ENCODE peak calls at places on chromosomes 6 and 20, in four cellular contexts. One of them, this sample, is unnamed.
A peak's percentile ranks its signal among the peaks of the same experiment; 100 is the strongest.

GRCh38 chr20:63232235-63233060 is 3.3 kb upstream of the BIRC7 start:
- DNase-seq in RWPE1: peak; percentile 55
- DNase-seq in uterus: no peak
- DNase-seq in fibroblast of pulmonary artery: peak; percentile 69
- DNase-seq in this sample: peak; percentile 72

GRCh38 chr6:147287869-147288271 is 83.7 kb downstream of the STXBP5 start:
- DNase-seq in RWPE1: peak; percentile 26
- DNase-seq in uterus: no peak
- DNase-seq in fibroblast of pulmonary artery: peak; percentile 75
- DNase-seq in this sample: peak; percentile 78

GRCh38 chr6:144899161-144899560 is 614.0 kb downstream of the UTRN start:
- DNase-seq in RWPE1: no peak
- DNase-seq in uterus: no peak
- DNase-seq in fibroblast of pulmonary artery: peak; percentile 56
- DNase-seq in this sample: no peak

GRCh38 chr6:3712827-3713226 is 38.7 kb downstream of the PXDC1 start:
- DNase-seq in RWPE1: no peak
- DNase-seq in uterus: no peak
- DNase-seq in fibroblast of pulmonary artery: no peak
- DNase-seq in this sample: no peak

GRCh38 chr20:4099905-4100675 is 84.7 kb upstream of the RNF24 start:
- DNase-seq in RWPE1: no peak
- DNase-seq in uterus: no peak
- DNase-seq in fibroblast of pulmonary artery: no peak
- DNase-seq in this sample: peak; percentile 53

GRCh38 chr20:11296951-11297350 is 620.7 kb upstream of the BTBD3 start:
- DNase-seq in RWPE1: no peak
- DNase-seq in uterus: no peak
- DNase-seq in fibroblast of pulmonary artery: peak; percentile 18
- DNase-seq in this sample: peak; percentile 60

GRCh38 chr20:63538204-63539091 is 1.3 kb upstream of the PTK6 start:
- DNase-seq in RWPE1: peak; percentile 89
- DNase-seq in uterus: no peak
- DNase-seq in fibroblast of pulmonary artery: peak; percentile 38
- DNase-seq in this sample: peak; percentile 37

GRCh38 chr20:24027229-24027628 is 38.6 kb upstream of the GGTLC1 start:
- DNase-seq in RWPE1: no peak
- DNase-seq in uterus: peak; percentile 30
- DNase-seq in fibroblast of pulmonary artery: peak; percentile 77
- DNase-seq in this sample: peak; percentile 45

GRCh38 chr6:168097221-168097620 is 18.2 kb upstream of the FRMD1 start:
- DNase-seq in RWPE1: no peak
- DNase-seq in uterus: no peak
- DNase-seq in fibroblast of pulmonary artery: no peak
- DNase-seq in this sample: no peak

GRCh38 chr6:35319346-35320030 is 21.9 kb downstream of the DEF6 start:
- DNase-seq in RWPE1: no peak
- DNase-seq in uterus: no peak
- DNase-seq in fibroblast of pulmonary artery: no peak
- DNase-seq in this sample: no peak

GRCh38 chr6:136959471-136959891 is 37.4 kb downstream of the SLC35D3 start:
- DNase-seq in RWPE1: no peak
- DNase-seq in uterus: no peak
- DNase-seq in fibroblast of pulmonary artery: no peak
- DNase-seq in this sample: no peak

GRCh38 chr6:4800662-4801061 is 24.5 kb downstream of the CDYL start:
- DNase-seq in RWPE1: no peak
- DNase-seq in uterus: no peak
- DNase-seq in fibroblast of pulmonary artery: no peak
- DNase-seq in this sample: no peak

GRCh38 chr6:134201716-134202115 is 116.2 kb downstream of the SGK1 start:
- DNase-seq in RWPE1: no peak
- DNase-seq in uterus: no peak
- DNase-seq in fibroblast of pulmonary artery: peak; percentile 11
- DNase-seq in this sample: no peak

GRCh38 chr20:35462351-35462750 is 7.0 kb downstream of the CEP250 start:
- DNase-seq in RWPE1: no peak
- DNase-seq in uterus: no peak
- DNase-seq in fibroblast of pulmonary artery: no peak
- DNase-seq in this sample: no peak

GRCh38 chr20:63453029-63453523 is 19.4 kb downstream of the KCNQ2 start:
- DNase-seq in RWPE1: no peak
- DNase-seq in uterus: no peak
- DNase-seq in fibroblast of pulmonary artery: no peak
- DNase-seq in this sample: no peak

GRCh38 chr20:19934792-19935491 is 82.2 kb upstream of the NAA20 start:
- DNase-seq in RWPE1: peak; percentile 50
- DNase-seq in uterus: no peak
- DNase-seq in fibroblast of pulmonary artery: no peak
- DNase-seq in this sample: peak; percentile 80

GRCh38 chr20:41011551-41012067 is 17.0 kb upstream of the TOP1 start:
- DNase-seq in RWPE1: no peak
- DNase-seq in uterus: no peak
- DNase-seq in fibroblast of pulmonary artery: no peak
- DNase-seq in this sample: peak; percentile 46

GRCh38 chr6:167475947-167476346 is 151.1 kb downstream of the TTLL2 start:
- DNase-seq in RWPE1: no peak
- DNase-seq in uterus: no peak
- DNase-seq in fibroblast of pulmonary artery: no peak
- DNase-seq in this sample: no peak

GRCh38 chr20:25865715-25866656 is 169.3 kb upstream of the ZNF337 start:
- DNase-seq in RWPE1: peak; percentile 30
- DNase-seq in uterus: peak; percentile 69
- DNase-seq in fibroblast of pulmonary artery: peak; percentile 82
- DNase-seq in this sample: peak; percentile 52

GRCh38 chr6:45830441-45831139 is 185.1 kb downstream of the CLIC5 start:
- DNase-seq in RWPE1: no peak
- DNase-seq in uterus: no peak
- DNase-seq in fibroblast of pulmonary artery: no peak
- DNase-seq in this sample: peak; percentile 46

GRCh38 chr6:27370391-27370790 is 18.2 kb upstream of the ZNF391 start:
- DNase-seq in RWPE1: no peak
- DNase-seq in uterus: no peak
- DNase-seq in fibroblast of pulmonary artery: no peak
- DNase-seq in this sample: no peak

GRCh38 chr20:45174434-45175364 is at the start of gene PI3:
- DNase-seq in RWPE1: peak; percentile 98
- DNase-seq in uterus: no peak
- DNase-seq in fibroblast of pulmonary artery: peak; percentile 69
- DNase-seq in this sample: peak; percentile 92

GRCh38 chr6:165458134-165458533 is 148.7 kb upstream of the C6orf118 start:
- DNase-seq in RWPE1: no peak
- DNase-seq in uterus: no peak
- DNase-seq in fibroblast of pulmonary artery: no peak
- DNase-seq in this sample: no peak

GRCh38 chr20:44028868-44029847 is 114.5 kb downstream of the TOX2 start:
- DNase-seq in RWPE1: no peak
- DNase-seq in uterus: no peak
- DNase-seq in fibroblast of pulmonary artery: no peak
- DNase-seq in this sample: no peak

GRCh38 chr20:25040438-25040831 is 17.5 kb downstream of the ACSS1 start:
- DNase-seq in RWPE1: no peak
- DNase-seq in uterus: peak; percentile 59
- DNase-seq in fibroblast of pulmonary artery: peak; percentile 85
- DNase-seq in this sample: no peak

GRCh38 chr20:49187330-49188100 is 619 bp downstream of the STAU1 start:
- DNase-seq in RWPE1: peak; percentile 50
- DNase-seq in uterus: peak; percentile 40
- DNase-seq in fibroblast of pulmonary artery: no peak
- DNase-seq in this sample: no peak

GRCh38 chr6:7902867-7903266 is 7.7 kb downstream of the TXNDC5 start:
- DNase-seq in RWPE1: no peak
- DNase-seq in uterus: no peak
- DNase-seq in fibroblast of pulmonary artery: no peak
- DNase-seq in this sample: no peak

GRCh38 chr6:114085206-114085605 is 114.3 kb upstream of the HDAC2 start:
- DNase-seq in RWPE1: no peak
- DNase-seq in uterus: no peak
- DNase-seq in fibroblast of pulmonary artery: no peak
- DNase-seq in this sample: no peak

GRCh38 chr20:49515588-49515987 is 33.1 kb upstream of the KCNB1 start:
- DNase-seq in RWPE1: no peak
- DNase-seq in uterus: no peak
- DNase-seq in fibroblast of pulmonary artery: no peak
- DNase-seq in this sample: no peak

GRCh38 chr6:89763550-89763949 is 56.0 kb downstream of the MDN1 start:
- DNase-seq in RWPE1: no peak
- DNase-seq in uterus: no peak
- DNase-seq in fibroblast of pulmonary artery: peak; percentile 70
- DNase-seq in this sample: peak; percentile 26

GRCh38 chr20:14312001-14312400 is 25.4 kb downstream of the FLRT3 start:
- DNase-seq in RWPE1: no peak
- DNase-seq in uterus: no peak
- DNase-seq in fibroblast of pulmonary artery: no peak
- DNase-seq in this sample: no peak

GRCh38 chr6:147586044-147586443 is 77.6 kb downstream of the SAMD5 start:
- DNase-seq in RWPE1: no peak
- DNase-seq in uterus: peak; percentile 20
- DNase-seq in fibroblast of pulmonary artery: peak; percentile 42
- DNase-seq in this sample: peak; percentile 28

GRCh38 chr6:138115877-138116660 is 8.8 kb upstream of the PERP start:
- DNase-seq in RWPE1: peak; percentile 45
- DNase-seq in uterus: peak; percentile 21
- DNase-seq in fibroblast of pulmonary artery: peak; percentile 85
- DNase-seq in this sample: peak; percentile 62

GRCh38 chr6:138609801-138610430 is 110.6 kb upstream of the NHSL1 start:
- DNase-seq in RWPE1: no peak
- DNase-seq in uterus: no peak
- DNase-seq in fibroblast of pulmonary artery: no peak
- DNase-seq in this sample: no peak

GRCh38 chr20:2599265-2600060 is 53.0 kb upstream of the NOP56 start:
- DNase-seq in RWPE1: no peak
- DNase-seq in uterus: no peak
- DNase-seq in fibroblast of pulmonary artery: no peak
- DNase-seq in this sample: no peak

GRCh38 chr6:144613859-144614258 is 328.7 kb downstream of the UTRN start:
- DNase-seq in RWPE1: peak; percentile 4
- DNase-seq in uterus: no peak
- DNase-seq in fibroblast of pulmonary artery: no peak
- DNase-seq in this sample: peak; percentile 68

GRCh38 chr6:105862936-105863603 is 223.1 kb upstream of the PRDM1 start:
- DNase-seq in RWPE1: no peak
- DNase-seq in uterus: no peak
- DNase-seq in fibroblast of pulmonary artery: no peak
- DNase-seq in this sample: no peak

GRCh38 chr6:83815631-83816030 is 37.5 kb upstream of the RIPPLY2 start:
- DNase-seq in RWPE1: peak; percentile 38
- DNase-seq in uterus: no peak
- DNase-seq in fibroblast of pulmonary artery: peak; percentile 5
- DNase-seq in this sample: peak; percentile 70

GRCh38 chr6:134002821-134003220 is 49.6 kb downstream of the SLC2A12 start:
- DNase-seq in RWPE1: no peak
- DNase-seq in uterus: no peak
- DNase-seq in fibroblast of pulmonary artery: no peak
- DNase-seq in this sample: no peak

GRCh38 chr6:5303711-5304110 is 42.4 kb downstream of the FARS2 start:
- DNase-seq in RWPE1: no peak
- DNase-seq in uterus: no peak
- DNase-seq in fibroblast of pulmonary artery: no peak
- DNase-seq in this sample: no peak

GRCh38 chr6:16819752-16820151 is 58.5 kb upstream of the ATXN1 start:
- DNase-seq in RWPE1: no peak
- DNase-seq in uterus: no peak
- DNase-seq in fibroblast of pulmonary artery: peak; percentile 20
- DNase-seq in this sample: peak; percentile 40
- TF ChIP-seq CTCF in RWPE1: peak; percentile 24
- TF ChIP-seq CTCF in uterus: peak; percentile 14
- TF ChIP-seq CTCF in fibroblast of pulmonary artery: peak; percentile 40
- TF ChIP-seq CTCF in this sample: peak; percentile 37

DNA sequence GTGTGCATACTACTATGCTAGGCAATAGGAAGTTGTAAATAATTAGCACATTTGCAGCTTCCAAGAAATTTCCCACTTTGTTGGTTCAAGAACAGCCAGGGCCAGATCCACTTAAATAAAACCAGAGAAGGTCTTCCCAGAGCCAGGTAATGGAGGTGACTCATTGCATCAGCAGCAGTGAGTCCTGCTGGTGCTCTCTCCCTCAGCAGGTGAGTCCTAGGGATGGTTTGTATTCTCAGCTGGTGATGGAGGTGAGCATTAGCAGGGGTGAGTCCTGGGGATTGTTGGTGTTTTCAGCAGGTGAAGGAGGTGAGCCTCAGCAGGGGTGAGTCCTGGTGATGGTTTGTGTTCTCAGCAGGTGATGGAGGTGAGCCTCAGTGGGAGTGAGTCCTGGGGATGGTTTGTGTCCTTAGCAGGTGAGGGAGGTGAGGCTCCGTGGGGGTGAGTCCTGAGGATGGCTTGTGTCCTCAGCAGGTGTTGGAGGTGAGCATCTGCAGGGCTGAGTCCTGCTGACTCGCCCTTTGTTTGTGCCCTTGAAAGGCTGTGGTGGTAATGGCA is 232.8 kb upstream of the EXOC2 start:
- DNase-seq in RWPE1: peak; percentile 8
- DNase-seq in uterus: no peak
- DNase-seq in fibroblast of pulmonary artery: no peak
- DNase-seq in this sample: peak; percentile 29
- TF ChIP-seq CTCF in RWPE1: no peak
- TF ChIP-seq CTCF in uterus: no peak
- TF ChIP-seq CTCF in fibroblast of pulmonary artery: no peak
- TF ChIP-seq CTCF in this sample: no peak

GRCh38 chr6:33392979-33393378 is 1.4 kb downstream of the KIFC1 start:
- DNase-seq in RWPE1: no peak
- DNase-seq in uterus: no peak
- DNase-seq in fibroblast of pulmonary artery: no peak
- DNase-seq in this sample: no peak
- TF ChIP-seq CTCF in RWPE1: no peak
- TF ChIP-seq CTCF in uterus: no peak
- TF ChIP-seq CTCF in fibroblast of pulmonary artery: no peak
- TF ChIP-seq CTCF in this sample: no peak

GRCh38 chr6:160221918-160222317 is 36.7 kb downstream of the SLC22A2 start:
- DNase-seq in RWPE1: no peak
- DNase-seq in uterus: no peak
- DNase-seq in fibroblast of pulmonary artery: no peak
- DNase-seq in this sample: no peak

GRCh38 chr6:160222491-160222890 is 36.1 kb downstream of the SLC22A2 start:
- DNase-seq in RWPE1: no peak
- DNase-seq in uterus: no peak
- DNase-seq in fibroblast of pulmonary artery: no peak
- DNase-seq in this sample: no peak

GRCh38 chr6:160217863-160218262 is 40.8 kb downstream of the SLC22A2 start:
- DNase-seq in RWPE1: no peak
- DNase-seq in uterus: no peak
- DNase-seq in fibroblast of pulmonary artery: no peak
- DNase-seq in this sample: no peak

GRCh38 chr6:160224599-160225237 is 33.9 kb downstream of the SLC22A2 start:
- DNase-seq in RWPE1: no peak
- DNase-seq in uterus: no peak
- DNase-seq in fibroblast of pulmonary artery: no peak
- DNase-seq in this sample: no peak

GRCh38 chr6:160221423-160221822 is 37.2 kb downstream of the SLC22A2 start:
- DNase-seq in RWPE1: peak; percentile 23
- DNase-seq in uterus: no peak
- DNase-seq in fibroblast of pulmonary artery: peak; percentile 59
- DNase-seq in this sample: peak; percentile 81
- TF ChIP-seq CTCF in RWPE1: peak; percentile 29
- TF ChIP-seq CTCF in uterus: no peak
- TF ChIP-seq CTCF in fibroblast of pulmonary artery: peak; percentile 18
- TF ChIP-seq CTCF in this sample: peak; percentile 45